ENCODE peak calls at places on chromosome 22, in ten cellular contexts. One of them, this sample, is unnamed.
A peak's percentile ranks its signal among the peaks of the same experiment; 100 is the strongest.

GRCh38 chr22:35156945-35157344 is 91.0 kb downstream of the ISX start:
- DNase-seq in GM19239: no peak
- DNase-seq in fibroblast of lung: no peak
- DNase-seq in stimulated activated CD8-positive, alpha-beta memory T cell treated with anti-CD3 and anti-CD28 coated beads, Interleukin-12 subunit alpha, Interleukin-12 subunit beta, amount 100 ng/mL, for 1 hour: no peak
- DNase-seq in T-helper 2 cell: no peak
- DNase-seq in transverse colon: no peak
- DNase-seq in tibial artery: no peak
- DNase-seq in HT-29: no peak
- DNase-seq in cardiac fibroblast: no peak
- DNase-seq in activated CD4-positive, alpha-beta T cell treated with anti-CD3 and anti-CD28 coated beads, Interleukin-2, amount 50 U/mL, for 24 hours: no peak
- DNase-seq in this sample: no peak

GRCh38 chr22:35611891-35612576 is 5.1 kb downstream of the MB start:
- DNase-seq in GM19239: no peak
- DNase-seq in fibroblast of lung: no peak
- DNase-seq in stimulated activated CD8-positive, alpha-beta memory T cell treated with anti-CD3 and anti-CD28 coated beads, Interleukin-12 subunit alpha, Interleukin-12 subunit beta, amount 100 ng/mL, for 1 hour: no peak
- DNase-seq in T-helper 2 cell: no peak
- DNase-seq in transverse colon: peak; percentile 56
- DNase-seq in tibial artery: no peak
- DNase-seq in HT-29: no peak
- DNase-seq in cardiac fibroblast: no peak
- DNase-seq in activated CD4-positive, alpha-beta T cell treated with anti-CD3 and anti-CD28 coated beads, Interleukin-2, amount 50 U/mL, for 24 hours: no peak
- DNase-seq in this sample: no peak

GRCh38 chr22:29773233-29773632 is 6.1 kb downstream of the UQCR10 start:
- DNase-seq in GM19239: no peak
- DNase-seq in fibroblast of lung: no peak
- DNase-seq in stimulated activated CD8-positive, alpha-beta memory T cell treated with anti-CD3 and anti-CD28 coated beads, Interleukin-12 subunit alpha, Interleukin-12 subunit beta, amount 100 ng/mL, for 1 hour: no peak
- DNase-seq in T-helper 2 cell: no peak
- DNase-seq in transverse colon: no peak
- DNase-seq in tibial artery: no peak
- DNase-seq in HT-29: peak; percentile 68
- DNase-seq in cardiac fibroblast: no peak
- DNase-seq in activated CD4-positive, alpha-beta T cell treated with anti-CD3 and anti-CD28 coated beads, Interleukin-2, amount 50 U/mL, for 24 hours: no peak
- DNase-seq in this sample: peak; percentile 35

GRCh38 chr22:45863981-45864751 is 112.8 kb downstream of the WNT7B start:
- DNase-seq in GM19239: peak; percentile 87
- DNase-seq in fibroblast of lung: peak; percentile 44
- DNase-seq in stimulated activated CD8-positive, alpha-beta memory T cell treated with anti-CD3 and anti-CD28 coated beads, Interleukin-12 subunit alpha, Interleukin-12 subunit beta, amount 100 ng/mL, for 1 hour: peak; percentile 56
- DNase-seq in T-helper 2 cell: peak; percentile 31
- DNase-seq in transverse colon: peak; percentile 58
- DNase-seq in tibial artery: peak; percentile 74
- DNase-seq in HT-29: peak; percentile 80
- DNase-seq in cardiac fibroblast: peak; percentile 61
- DNase-seq in activated CD4-positive, alpha-beta T cell treated with anti-CD3 and anti-CD28 coated beads, Interleukin-2, amount 50 U/mL, for 24 hours: peak; percentile 63
- DNase-seq in this sample: peak; percentile 60

GRCh38 chr22:37199839-37200161 is 11.8 kb upstream of the C1QTNF6 start:
- DNase-seq in GM19239: no peak
- DNase-seq in fibroblast of lung: no peak
- DNase-seq in stimulated activated CD8-positive, alpha-beta memory T cell treated with anti-CD3 and anti-CD28 coated beads, Interleukin-12 subunit alpha, Interleukin-12 subunit beta, amount 100 ng/mL, for 1 hour: no peak
- DNase-seq in T-helper 2 cell: no peak
- DNase-seq in transverse colon: no peak
- DNase-seq in tibial artery: no peak
- DNase-seq in HT-29: peak; percentile 45
- DNase-seq in cardiac fibroblast: no peak
- DNase-seq in activated CD4-positive, alpha-beta T cell treated with anti-CD3 and anti-CD28 coated beads, Interleukin-2, amount 50 U/mL, for 24 hours: no peak
- DNase-seq in this sample: peak; percentile 65

GRCh38 chr22:22916952-22917290 is 29.3 kb downstream of the IGLL5 start:
- DNase-seq in GM19239: no peak
- DNase-seq in fibroblast of lung: no peak
- DNase-seq in stimulated activated CD8-positive, alpha-beta memory T cell treated with anti-CD3 and anti-CD28 coated beads, Interleukin-12 subunit alpha, Interleukin-12 subunit beta, amount 100 ng/mL, for 1 hour: no peak
- DNase-seq in T-helper 2 cell: no peak
- DNase-seq in transverse colon: no peak
- DNase-seq in tibial artery: no peak
- DNase-seq in HT-29: no peak
- DNase-seq in cardiac fibroblast: no peak
- DNase-seq in activated CD4-positive, alpha-beta T cell treated with anti-CD3 and anti-CD28 coated beads, Interleukin-2, amount 50 U/mL, for 24 hours: no peak
- DNase-seq in this sample: no peak

GRCh38 chr22:29078036-29078868 is 5.4 kb downstream of the KREMEN1 start:
- DNase-seq in GM19239: no peak
- DNase-seq in fibroblast of lung: no peak
- DNase-seq in stimulated activated CD8-positive, alpha-beta memory T cell treated with anti-CD3 and anti-CD28 coated beads, Interleukin-12 subunit alpha, Interleukin-12 subunit beta, amount 100 ng/mL, for 1 hour: no peak
- DNase-seq in T-helper 2 cell: no peak
- DNase-seq in transverse colon: no peak
- DNase-seq in tibial artery: no peak
- DNase-seq in HT-29: no peak
- DNase-seq in cardiac fibroblast: no peak
- DNase-seq in activated CD4-positive, alpha-beta T cell treated with anti-CD3 and anti-CD28 coated beads, Interleukin-2, amount 50 U/mL, for 24 hours: no peak
- DNase-seq in this sample: no peak

GRCh38 chr22:43625242-43625641 is 186.9 kb downstream of the EFCAB6 start:
- DNase-seq in GM19239: no peak
- DNase-seq in fibroblast of lung: no peak
- DNase-seq in stimulated activated CD8-positive, alpha-beta memory T cell treated with anti-CD3 and anti-CD28 coated beads, Interleukin-12 subunit alpha, Interleukin-12 subunit beta, amount 100 ng/mL, for 1 hour: no peak
- DNase-seq in T-helper 2 cell: no peak
- DNase-seq in transverse colon: no peak
- DNase-seq in tibial artery: no peak
- DNase-seq in HT-29: no peak
- DNase-seq in cardiac fibroblast: no peak
- DNase-seq in activated CD4-positive, alpha-beta T cell treated with anti-CD3 and anti-CD28 coated beads, Interleukin-2, amount 50 U/mL, for 24 hours: no peak
- DNase-seq in this sample: no peak

GRCh38 chr22:43236401-43237166 is 49.6 kb upstream of the TTLL12 start:
- DNase-seq in GM19239: no peak
- DNase-seq in fibroblast of lung: no peak
- DNase-seq in stimulated activated CD8-positive, alpha-beta memory T cell treated with anti-CD3 and anti-CD28 coated beads, Interleukin-12 subunit alpha, Interleukin-12 subunit beta, amount 100 ng/mL, for 1 hour: no peak
- DNase-seq in T-helper 2 cell: no peak
- DNase-seq in transverse colon: no peak
- DNase-seq in tibial artery: no peak
- DNase-seq in HT-29: no peak
- DNase-seq in cardiac fibroblast: peak; percentile 23
- DNase-seq in activated CD4-positive, alpha-beta T cell treated with anti-CD3 and anti-CD28 coated beads, Interleukin-2, amount 50 U/mL, for 24 hours: no peak
- DNase-seq in this sample: no peak

GRCh38 chr22:21628386-21629261 is 1.2 kb downstream of the YDJC start:
- DNase-seq in GM19239: no peak
- DNase-seq in fibroblast of lung: no peak
- DNase-seq in stimulated activated CD8-positive, alpha-beta memory T cell treated with anti-CD3 and anti-CD28 coated beads, Interleukin-12 subunit alpha, Interleukin-12 subunit beta, amount 100 ng/mL, for 1 hour: no peak
- DNase-seq in T-helper 2 cell: no peak
- DNase-seq in transverse colon: no peak
- DNase-seq in tibial artery: no peak
- DNase-seq in HT-29: no peak
- DNase-seq in cardiac fibroblast: no peak
- DNase-seq in activated CD4-positive, alpha-beta T cell treated with anti-CD3 and anti-CD28 coated beads, Interleukin-2, amount 50 U/mL, for 24 hours: no peak
- DNase-seq in this sample: no peak

GRCh38 chr22:35317680-35318290 is 18.1 kb downstream of the TOM1 start:
- DNase-seq in GM19239: no peak
- DNase-seq in fibroblast of lung: no peak
- DNase-seq in stimulated activated CD8-positive, alpha-beta memory T cell treated with anti-CD3 and anti-CD28 coated beads, Interleukin-12 subunit alpha, Interleukin-12 subunit beta, amount 100 ng/mL, for 1 hour: no peak
- DNase-seq in T-helper 2 cell: no peak
- DNase-seq in transverse colon: no peak
- DNase-seq in tibial artery: peak; percentile 58
- DNase-seq in HT-29: no peak
- DNase-seq in cardiac fibroblast: no peak
- DNase-seq in activated CD4-positive, alpha-beta T cell treated with anti-CD3 and anti-CD28 coated beads, Interleukin-2, amount 50 U/mL, for 24 hours: no peak
- DNase-seq in this sample: no peak

GRCh38 chr22:46450931-46451660 is 86.3 kb downstream of the CELSR1 start:
- DNase-seq in GM19239: no peak
- DNase-seq in fibroblast of lung: no peak
- DNase-seq in stimulated activated CD8-positive, alpha-beta memory T cell treated with anti-CD3 and anti-CD28 coated beads, Interleukin-12 subunit alpha, Interleukin-12 subunit beta, amount 100 ng/mL, for 1 hour: no peak
- DNase-seq in T-helper 2 cell: no peak
- DNase-seq in transverse colon: no peak
- DNase-seq in tibial artery: no peak
- DNase-seq in HT-29: no peak
- DNase-seq in cardiac fibroblast: no peak
- DNase-seq in activated CD4-positive, alpha-beta T cell treated with anti-CD3 and anti-CD28 coated beads, Interleukin-2, amount 50 U/mL, for 24 hours: no peak
- DNase-seq in this sample: peak; percentile 64

GRCh38 chr22:39205344-39206021 is 39.3 kb downstream of the PDGFB start:
- DNase-seq in GM19239: no peak
- DNase-seq in fibroblast of lung: peak; percentile 67
- DNase-seq in stimulated activated CD8-positive, alpha-beta memory T cell treated with anti-CD3 and anti-CD28 coated beads, Interleukin-12 subunit alpha, Interleukin-12 subunit beta, amount 100 ng/mL, for 1 hour: peak; percentile 14
- DNase-seq in T-helper 2 cell: peak; percentile 86
- DNase-seq in transverse colon: no peak
- DNase-seq in tibial artery: peak; percentile 47
- DNase-seq in HT-29: peak; percentile 51
- DNase-seq in cardiac fibroblast: peak; percentile 53
- DNase-seq in activated CD4-positive, alpha-beta T cell treated with anti-CD3 and anti-CD28 coated beads, Interleukin-2, amount 50 U/mL, for 24 hours: no peak
- DNase-seq in this sample: peak; percentile 65

GRCh38 chr22:39311592-39312400 is 7.6 kb downstream of the RPL3 start:
- DNase-seq in GM19239: no peak
- DNase-seq in fibroblast of lung: no peak
- DNase-seq in stimulated activated CD8-positive, alpha-beta memory T cell treated with anti-CD3 and anti-CD28 coated beads, Interleukin-12 subunit alpha, Interleukin-12 subunit beta, amount 100 ng/mL, for 1 hour: no peak
- DNase-seq in T-helper 2 cell: no peak
- DNase-seq in transverse colon: no peak
- DNase-seq in tibial artery: no peak
- DNase-seq in HT-29: peak; percentile 17
- DNase-seq in cardiac fibroblast: peak; percentile 20
- DNase-seq in activated CD4-positive, alpha-beta T cell treated with anti-CD3 and anti-CD28 coated beads, Interleukin-2, amount 50 U/mL, for 24 hours: no peak
- DNase-seq in this sample: no peak

GRCh38 chr22:43945632-43946390 is 9.4 kb upstream of the SAMM50 start:
- DNase-seq in GM19239: peak; percentile 69
- DNase-seq in fibroblast of lung: peak; percentile 58
- DNase-seq in stimulated activated CD8-positive, alpha-beta memory T cell treated with anti-CD3 and anti-CD28 coated beads, Interleukin-12 subunit alpha, Interleukin-12 subunit beta, amount 100 ng/mL, for 1 hour: peak; percentile 42
- DNase-seq in T-helper 2 cell: peak; percentile 16
- DNase-seq in transverse colon: peak; percentile 70
- DNase-seq in tibial artery: no peak
- DNase-seq in HT-29: peak; percentile 73
- DNase-seq in cardiac fibroblast: peak; percentile 75
- DNase-seq in activated CD4-positive, alpha-beta T cell treated with anti-CD3 and anti-CD28 coated beads, Interleukin-2, amount 50 U/mL, for 24 hours: peak; percentile 47
- DNase-seq in this sample: peak; percentile 79

This sample was measured in hepatocyte.